ENCODE peak calls at places on chromosomes 1 and 21, in seven cellular contexts. One of them, this sample, is unnamed.

GRCh38 chr21:40300300-40300699 is 433.1 kb downstream of the PCP4 start:
- DNase-seq in keratinocyte: no peak
- DNase-seq in PC-9: no peak
- DNase-seq in MM.1S: no peak
- DNase-seq in IMR-90: no peak
- DNase-seq in H9: no peak
- DNase-seq in GM23338: no peak
- DNase-seq in this sample: no peak

GRCh38 chr21:31630062-31630711 is 29.3 kb upstream of the SOD1 start:
- DNase-seq in keratinocyte: peak
- DNase-seq in PC-9: peak
- DNase-seq in MM.1S: no peak
- DNase-seq in IMR-90: peak
- DNase-seq in H9: no peak
- DNase-seq in GM23338: no peak
- DNase-seq in this sample: no peak

GRCh38 chr1:31633117-31633516 is 11.6 kb downstream of the PEF1 start:
- DNase-seq in keratinocyte: no peak
- DNase-seq in PC-9: peak
- DNase-seq in MM.1S: no peak
- DNase-seq in IMR-90: no peak
- DNase-seq in H9: peak
- DNase-seq in GM23338: peak
- DNase-seq in this sample: peak

GRCh38 chr1:1395166-1395565 is 4.0 kb downstream of the CCNL2 start:
- DNase-seq in keratinocyte: no peak
- DNase-seq in PC-9: no peak
- DNase-seq in MM.1S: no peak
- DNase-seq in IMR-90: no peak
- DNase-seq in H9: no peak
- DNase-seq in GM23338: no peak
- DNase-seq in this sample: no peak

GRCh38 chr1:51843948-51844347 is 34.6 kb downstream of the NRDC start:
- DNase-seq in keratinocyte: no peak
- DNase-seq in PC-9: no peak
- DNase-seq in MM.1S: no peak
- DNase-seq in IMR-90: no peak
- DNase-seq in H9: no peak
- DNase-seq in GM23338: peak
- DNase-seq in this sample: no peak

GRCh38 chr1:97050501-97050900 is 328.9 kb downstream of the PTBP2 start:
- DNase-seq in keratinocyte: no peak
- DNase-seq in PC-9: no peak
- DNase-seq in MM.1S: no peak
- DNase-seq in IMR-90: peak
- DNase-seq in H9: no peak
- DNase-seq in GM23338: peak
- DNase-seq in this sample: peak

GRCh38 chr1:27520651-27521050 is 30.7 kb upstream of the WASF2 start:
- DNase-seq in keratinocyte: no peak
- DNase-seq in PC-9: no peak
- DNase-seq in MM.1S: no peak
- DNase-seq in IMR-90: no peak
- DNase-seq in H9: no peak
- DNase-seq in GM23338: no peak
- DNase-seq in this sample: no peak

GRCh38 chr1:168082008-168082876 is 54.5 kb downstream of the GPR161 start:
- DNase-seq in keratinocyte: no peak
- DNase-seq in PC-9: peak
- DNase-seq in MM.1S: peak
- DNase-seq in IMR-90: peak
- DNase-seq in H9: peak
- DNase-seq in GM23338: peak
- DNase-seq in this sample: peak

GRCh38 chr21:40507978-40508377 is 339.0 kb downstream of the DSCAM start:
- DNase-seq in keratinocyte: no peak
- DNase-seq in PC-9: no peak
- DNase-seq in MM.1S: no peak
- DNase-seq in IMR-90: peak
- DNase-seq in H9: no peak
- DNase-seq in GM23338: no peak
- DNase-seq in this sample: no peak

GRCh38 chr21:17576080-17576835 is 36.4 kb downstream of the BTG3 start:
- DNase-seq in keratinocyte: no peak
- DNase-seq in PC-9: no peak
- DNase-seq in MM.1S: no peak
- DNase-seq in IMR-90: no peak
- DNase-seq in H9: no peak
- DNase-seq in GM23338: no peak
- DNase-seq in this sample: no peak

GRCh38 chr1:153343040-153343681 is 5.5 kb downstream of the PGLYRP4 start:
- DNase-seq in keratinocyte: no peak
- DNase-seq in PC-9: no peak
- DNase-seq in MM.1S: no peak
- DNase-seq in IMR-90: no peak
- DNase-seq in H9: no peak
- DNase-seq in GM23338: no peak
- DNase-seq in this sample: no peak

GRCh38 chr1:205950826-205951549 is 7.7 kb upstream of the SLC26A9 start:
- DNase-seq in keratinocyte: no peak
- DNase-seq in PC-9: no peak
- DNase-seq in MM.1S: no peak
- DNase-seq in IMR-90: peak
- DNase-seq in H9: no peak
- DNase-seq in GM23338: no peak
- DNase-seq in this sample: no peak

GRCh38 chr1:232982238-232982944 is 32.0 kb downstream of the NTPCR start:
- DNase-seq in keratinocyte: no peak
- DNase-seq in PC-9: peak
- DNase-seq in MM.1S: no peak
- DNase-seq in IMR-90: peak
- DNase-seq in H9: no peak
- DNase-seq in GM23338: no peak
- DNase-seq in this sample: no peak

GRCh38 chr1:225691861-225692516 is 39.1 kb upstream of the ENAH start:
- DNase-seq in keratinocyte: no peak
- DNase-seq in PC-9: no peak
- DNase-seq in MM.1S: no peak
- DNase-seq in IMR-90: peak
- DNase-seq in H9: no peak
- DNase-seq in GM23338: no peak
- DNase-seq in this sample: no peak

GRCh38 chr1:22636369-22636768 is at the start of gene C1QA:
- DNase-seq in keratinocyte: no peak
- DNase-seq in PC-9: no peak
- DNase-seq in MM.1S: no peak
- DNase-seq in IMR-90: no peak
- DNase-seq in H9: no peak
- DNase-seq in GM23338: no peak
- DNase-seq in this sample: no peak

GRCh38 chr1:21149862-21150432 is 26.8 kb downstream of the EIF4G3 start:
- DNase-seq in keratinocyte: peak
- DNase-seq in PC-9: peak
- DNase-seq in MM.1S: no peak
- DNase-seq in IMR-90: peak
- DNase-seq in H9: no peak
- DNase-seq in GM23338: peak
- DNase-seq in this sample: no peak

GRCh38 chr1:217087981-217088380 is 364.8 kb upstream of the ESRRG start:
- DNase-seq in keratinocyte: no peak
- DNase-seq in PC-9: no peak
- DNase-seq in MM.1S: no peak
- DNase-seq in IMR-90: no peak
- DNase-seq in H9: no peak
- DNase-seq in GM23338: peak
- DNase-seq in this sample: no peak

GRCh38 chr21:34351786-34352241 is 12.0 kb upstream of the KCNE2 start:
- DNase-seq in keratinocyte: no peak
- DNase-seq in PC-9: peak
- DNase-seq in MM.1S: peak
- DNase-seq in IMR-90: peak
- DNase-seq in H9: no peak
- DNase-seq in GM23338: peak
- DNase-seq in this sample: peak

GRCh38 chr1:58768971-58769808 is 14.7 kb downstream of the JUN start:
- DNase-seq in keratinocyte: no peak
- DNase-seq in PC-9: peak
- DNase-seq in MM.1S: no peak
- DNase-seq in IMR-90: peak
- DNase-seq in H9: peak
- DNase-seq in GM23338: peak
- DNase-seq in this sample: no peak

GRCh38 chr1:228007054-228007800 is 429 bp downstream of the WNT3A start:
- DNase-seq in keratinocyte: no peak
- DNase-seq in PC-9: no peak
- DNase-seq in MM.1S: no peak
- DNase-seq in IMR-90: no peak
- DNase-seq in H9: no peak
- DNase-seq in GM23338: peak
- DNase-seq in this sample: no peak

DNA sequence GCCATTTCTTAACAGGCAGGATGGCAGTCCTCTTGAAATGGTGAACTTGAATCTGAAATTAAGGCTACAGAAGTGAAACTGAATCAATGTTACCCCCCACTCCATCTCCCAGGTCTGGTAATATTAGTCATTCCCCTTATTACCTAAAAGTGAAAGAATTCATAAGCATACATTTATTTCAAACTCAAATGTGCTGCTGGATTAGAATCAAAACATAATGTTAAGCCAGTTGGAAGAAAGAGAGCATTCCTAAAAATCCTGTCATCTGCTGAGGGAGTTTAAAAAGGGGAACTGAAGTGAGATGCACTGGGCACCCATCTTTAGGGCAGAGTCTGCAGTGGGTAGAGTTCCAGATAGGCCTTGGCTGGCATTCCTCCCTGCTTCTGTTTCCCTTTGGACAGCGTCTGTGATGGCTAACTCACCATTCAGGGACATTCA is 17.4 kb downstream of the KIAA0319L start:
- DNase-seq in keratinocyte: no peak
- DNase-seq in PC-9: no peak
- DNase-seq in MM.1S: peak
- DNase-seq in IMR-90: peak
- DNase-seq in H9: no peak
- DNase-seq in GM23338: no peak
- DNase-seq in this sample: peak
- H3K27ac ChIP-seq in keratinocyte: no peak
- H3K27ac ChIP-seq in PC-9: no peak
- H3K27ac ChIP-seq in MM.1S: peak
- H3K27ac ChIP-seq in IMR-90: peak
- H3K27ac ChIP-seq in H9: no peak
- H3K27ac ChIP-seq in GM23338: peak
- H3K27ac ChIP-seq in this sample: peak

GRCh38 chr1:16628361-16629111 is 15.2 kb upstream of the NBPF1 start:
- DNase-seq in keratinocyte: no peak
- DNase-seq in PC-9: no peak
- DNase-seq in MM.1S: no peak
- DNase-seq in IMR-90: no peak
- DNase-seq in H9: peak
- DNase-seq in GM23338: peak
- DNase-seq in this sample: no peak

GRCh38 chr1:16631248-16632043 is 18.1 kb upstream of the NBPF1 start:
- DNase-seq in keratinocyte: no peak
- DNase-seq in PC-9: no peak
- DNase-seq in MM.1S: no peak
- DNase-seq in IMR-90: no peak
- DNase-seq in H9: peak
- DNase-seq in GM23338: no peak
- DNase-seq in this sample: no peak

GRCh38 chr1:16625497-16626408 is 12.4 kb upstream of the NBPF1 start:
- DNase-seq in keratinocyte: no peak
- DNase-seq in PC-9: no peak
- DNase-seq in MM.1S: no peak
- DNase-seq in IMR-90: no peak
- DNase-seq in H9: peak
- DNase-seq in GM23338: no peak
- DNase-seq in this sample: no peak

DNA sequence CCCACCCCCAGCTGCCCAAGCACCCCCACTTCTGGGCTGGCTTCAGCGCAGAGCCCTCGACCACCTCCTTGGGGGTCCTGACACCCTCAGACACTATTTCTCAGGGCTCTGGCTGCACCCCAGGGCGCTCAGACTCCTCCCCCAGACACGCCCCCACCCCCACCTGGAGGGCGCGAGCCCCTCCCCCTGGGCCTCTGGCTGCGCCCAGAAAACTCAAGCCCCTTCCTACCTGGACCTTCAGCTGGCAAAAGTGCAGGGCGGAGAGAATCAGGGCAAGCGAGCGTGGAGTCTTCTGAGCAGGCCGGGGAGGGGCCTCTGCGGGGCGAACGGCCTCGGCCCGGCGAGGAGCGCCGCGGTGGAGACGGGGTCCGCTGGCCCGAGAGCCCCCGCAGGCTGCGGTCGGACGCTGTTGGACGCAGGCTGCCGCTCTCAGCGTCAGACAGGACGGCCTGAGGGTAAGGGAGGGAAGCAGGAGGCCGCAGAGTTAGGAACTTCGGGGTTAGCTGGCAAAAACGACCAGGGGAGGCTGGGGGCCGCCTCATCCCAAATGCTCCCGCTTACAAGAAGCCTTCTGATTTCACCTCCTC is 17.4 kb upstream of the NBPF1 start:
- DNase-seq in keratinocyte: no peak
- DNase-seq in PC-9: no peak
- DNase-seq in MM.1S: no peak
- DNase-seq in IMR-90: no peak
- DNase-seq in H9: peak
- DNase-seq in GM23338: peak
- DNase-seq in this sample: no peak
- H2AFZ ChIP-seq in keratinocyte: no peak
- H2AFZ ChIP-seq in PC-9: no peak
- H2AFZ ChIP-seq in MM.1S: no peak
- H2AFZ ChIP-seq in IMR-90: no peak
- H2AFZ ChIP-seq in H9: no peak
- H2AFZ ChIP-seq in GM23338: no peak
- H2AFZ ChIP-seq in this sample: no peak

GRCh38 chr21:38284221-38284620 is 27.4 kb downstream of the KCNJ15 start:
- DNase-seq in keratinocyte: no peak
- DNase-seq in PC-9: no peak
- DNase-seq in MM.1S: no peak
- DNase-seq in IMR-90: no peak
- DNase-seq in H9: no peak
- DNase-seq in GM23338: no peak
- DNase-seq in this sample: no peak
- H3K27ac ChIP-seq in keratinocyte: no peak
- H3K27ac ChIP-seq in PC-9: no peak
- H3K27ac ChIP-seq in MM.1S: no peak
- H3K27ac ChIP-seq in IMR-90: no peak
- H3K27ac ChIP-seq in H9: no peak
- H3K27ac ChIP-seq in GM23338: no peak
- H3K27ac ChIP-seq in this sample: no peak

DNA sequence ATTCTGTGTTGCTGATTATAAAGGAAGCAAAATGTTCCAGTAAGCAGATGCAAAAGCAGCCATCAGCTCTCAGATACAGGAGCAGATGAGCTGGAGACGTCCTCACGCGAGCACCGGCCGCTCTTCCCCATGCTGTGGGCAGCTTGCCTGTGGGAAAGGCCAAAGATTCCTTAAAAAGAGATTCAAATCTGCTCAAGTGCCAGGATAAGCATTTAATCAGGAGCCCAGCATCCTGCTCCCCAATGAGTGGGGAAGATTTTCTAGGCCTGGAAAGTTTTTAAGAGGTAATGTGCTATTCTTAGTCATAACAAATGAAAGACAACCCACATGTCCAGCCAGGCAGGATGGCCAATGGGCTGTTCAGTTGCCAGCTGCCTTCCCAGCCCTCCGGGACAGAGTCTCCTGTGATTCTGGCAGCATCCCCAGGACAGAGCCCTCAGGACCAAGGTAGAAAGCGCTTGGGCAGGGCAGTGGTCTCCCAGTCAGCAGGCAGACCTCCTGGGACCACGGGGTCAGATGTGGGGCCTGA is 108.2 kb upstream of the TMPRSS2 start:
- DNase-seq in keratinocyte: no peak
- DNase-seq in PC-9: no peak
- DNase-seq in MM.1S: no peak
- DNase-seq in IMR-90: peak
- DNase-seq in H9: no peak
- DNase-seq in GM23338: no peak
- DNase-seq in this sample: no peak
- H2AFZ ChIP-seq in keratinocyte: peak
- H2AFZ ChIP-seq in PC-9: no peak
- H2AFZ ChIP-seq in MM.1S: no peak
- H2AFZ ChIP-seq in IMR-90: peak
- H2AFZ ChIP-seq in H9: no peak
- H2AFZ ChIP-seq in GM23338: no peak
- H2AFZ ChIP-seq in this sample: no peak